ENCODE peak calls at places on chromosomes 13 and 19, in ten cellular contexts. J, T, R, X, D, I, K, Q, G and E are unnamed samples.

GRCh38 chr13:73158851-73159250 is 100.0 kb downstream of the KLF5 start:
- DNase-seq in D (no peak), X (no peak), Q (peak), G (no peak), J (no peak), T (no peak), R (no peak), K (no peak), I (peak), E (no peak)

GRCh38 chr13:65638572-65639168 is 1591.5 kb downstream of the PCDH9 start:
- DNase-seq in D (no peak), K (no peak), J (no peak), X (peak), Q (peak), I (peak), G (no peak), R (peak), T (peak), E (no peak)

GRCh38 chr19:41362143-41362847 is 1.7 kb downstream of the B9D2 start:
- DNase-seq in D (no peak), I (no peak), G (no peak), R (no peak), J (no peak), T (no peak), Q (no peak), X (no peak), K (no peak), E (no peak)

GRCh38 chr19:43798546-43799409 is 3.5 kb downstream of the LYPD5 start:
- DNase-seq in T (no peak), I (peak), X (peak), R (peak), K (peak), G (no peak), Q (no peak), D (peak), J (peak), E (no peak)

GRCh38 chr13:93959796-93960533 is 519.5 kb downstream of the DCT start:
- DNase-seq in K (no peak), Q (peak), G (no peak), R (no peak), D (no peak), J (no peak), X (no peak), I (peak), T (no peak), E (no peak)

GRCh38 chr19:54211214-54211613 is 10.6 kb downstream of the RPS9 start:
- DNase-seq in I (no peak), X (no peak), G (no peak), K (no peak), T (no peak), D (no peak), Q (no peak), R (no peak), J (no peak), E (no peak)

GRCh38 chr13:114025432-114026127 is 51.7 kb upstream of the C13orf46 start:
- DNase-seq in X (peak), R (no peak), T (peak), Q (no peak), K (no peak), J (no peak), I (peak), G (peak), D (no peak), E (no peak)

GRCh38 chr19:54399189-54399588 is 16.1 kb upstream of the TTYH1 start:
- DNase-seq in I (no peak), R (no peak), J (no peak), Q (no peak), K (no peak), X (no peak), G (no peak), T (no peak), D (no peak), E (no peak)

GRCh38 chr19:22438011-22438410 is 15.9 kb upstream of the ZNF98 start:
- DNase-seq in I (no peak), Q (no peak), K (no peak), T (no peak), G (no peak), R (no peak), J (no peak), X (no peak), D (no peak), E (no peak)

GRCh38 chr13:43579321-43579720 is 207.5 kb downstream of the ENOX1 start:
- DNase-seq in K (no peak), T (no peak), D (no peak), I (no peak), J (no peak), Q (no peak), G (no peak), R (no peak), X (no peak), E (no peak)

GRCh38 chr13:101942038-101942437 is 459.8 kb downstream of the FGF14 start:
- DNase-seq in J (peak), T (no peak), G (no peak), K (no peak), I (peak), X (peak), R (peak), Q (peak), D (no peak), E (no peak)

GRCh38 chr13:44899967-44900366 is 89.3 kb downstream of the NUFIP1 start:
- DNase-seq in X (no peak), D (no peak), R (no peak), J (no peak), T (no peak), G (no peak), Q (no peak), I (peak), K (no peak), E (no peak)

GRCh38 chr19:18746393-18747167 is 44.5 kb downstream of the COMP start:
- DNase-seq in G (no peak), Q (no peak), T (no peak), X (peak), D (no peak), K (no peak), J (no peak), I (no peak), R (no peak), E (no peak)

GRCh38 chr13:95660981-95661581 is 15.9 kb upstream of the DNAJC3 start:
- DNase-seq in G (no peak), T (no peak), X (no peak), I (peak), J (no peak), D (no peak), K (no peak), Q (peak), R (peak), E (no peak)

GRCh38 chr19:10899171-10899653 is 27.9 kb downstream of the CARM1 start:
- DNase-seq in D (no peak), I (no peak), T (no peak), R (peak), G (no peak), X (no peak), J (peak), K (no peak), Q (no peak), E (no peak)

GRCh38 chr19:32798201-32798600 is 71.4 kb downstream of the SLC7A9 start:
- DNase-seq in I (no peak), D (peak), G (no peak), R (no peak), K (no peak), J (no peak), T (no peak), X (no peak), Q (no peak), E (no peak)

GRCh38 chr19:412356-413355 is 3.7 kb upstream of the C2CD4C start:
- DNase-seq in J (no peak), Q (no peak), R (no peak), G (no peak), X (peak), T (no peak), D (peak), I (no peak), K (no peak), E (peak)

GRCh38 chr13:31747966-31748365 is 8.6 kb downstream of the RXFP2 start:
- DNase-seq in T (no peak), Q (peak), G (no peak), K (no peak), J (no peak), R (no peak), X (no peak), I (no peak), D (no peak), E (no peak)

GRCh38 chr19:53982611-53983010 is 8.8 kb upstream of the CACNG6 start:
- DNase-seq in I (peak), J (no peak), K (peak), Q (no peak), R (no peak), T (no peak), G (no peak), X (peak), D (no peak), E (no peak)

GRCh38 chr13:62130016-62130970 is 714.6 kb upstream of the PCDH20 start:
- DNase-seq in R (no peak), Q (no peak), D (no peak), X (no peak), T (no peak), K (no peak), J (no peak), G (no peak), I (no peak), E (no peak)

GRCh38 chr19:43774103-43774939 is 6.5 kb downstream of the KCNN4 start:
- DNase-seq in Q (peak), I (peak), X (peak), R (no peak), D (peak), T (no peak), J (peak), K (no peak), G (no peak), E (peak)

GRCh38 chr13:33251131-33251629 is 34.4 kb downstream of the STARD13 start:
- DNase-seq in Q (peak), R (peak), K (no peak), G (peak), I (peak), X (no peak), J (peak), T (peak), D (no peak), E (no peak)

GRCh38 chr19:52943884-52944643 is 18.6 kb downstream of the ZNF816 start:
- DNase-seq in Q (no peak), X (no peak), T (no peak), K (peak), R (no peak), G (peak), D (no peak), I (no peak), J (no peak), E (no peak)

GRCh38 chr13:89803839-89804238 is 1543.6 kb upstream of the MIR17HG start:
- DNase-seq in J (no peak), D (no peak), T (no peak), Q (no peak), G (no peak), I (no peak), K (no peak), X (no peak), R (no peak), E (no peak)

GRCh38 chr19:43628646-43629326 is 9.4 kb upstream of the ZNF428 start:
- DNase-seq in G (no peak), J (no peak), K (no peak), R (no peak), X (no peak), Q (no peak), T (no peak), I (no peak), D (no peak), E (no peak)

GRCh38 chr13:106156468-106156867 is 379.0 kb downstream of the EFNB2 start:
- DNase-seq in D (no peak), R (peak), I (peak), T (peak), Q (peak), J (no peak), G (no peak), X (no peak), K (no peak), E (no peak)

GRCh38 chr19:17865364-17866311 is 5.9 kb downstream of the RPL18A start:
- DNase-seq in K (no peak), X (no peak), G (no peak), T (no peak), R (peak), J (peak), D (no peak), Q (no peak), I (no peak), E (no peak)

GRCh38 chr13:23711355-23711754 is 141.1 kb downstream of the TNFRSF19 start:
- DNase-seq in X (no peak), I (no peak), J (no peak), D (no peak), K (no peak), Q (no peak), R (no peak), G (no peak), T (no peak), E (no peak)

GRCh38 chr13:23705578-23705977 is 135.4 kb downstream of the TNFRSF19 start:
- DNase-seq in G (no peak), I (peak), R (no peak), Q (no peak), J (no peak), X (no peak), K (no peak), D (no peak), T (no peak), E (no peak)

GRCh38 chr13:23707674-23708073 is 137.5 kb downstream of the TNFRSF19 start:
- DNase-seq in J (no peak), X (no peak), G (no peak), Q (peak), I (peak), R (no peak), D (no peak), T (no peak), K (no peak), E (no peak)

GRCh38 chr13:23710366-23710765 is 140.2 kb downstream of the TNFRSF19 start:
- DNase-seq in T (no peak), D (no peak), X (no peak), Q (no peak), K (no peak), I (no peak), J (no peak), R (no peak), G (no peak), E (no peak)

GRCh38 chr13:23709521-23709920 is 139.3 kb downstream of the TNFRSF19 start:
- DNase-seq in D (no peak), X (no peak), K (no peak), T (no peak), R (no peak), G (no peak), Q (peak), J (no peak), I (no peak), E (no peak)
- TF ChIP-seq CTCF in D (no peak), X (no peak), K (no peak), T (peak), R (no peak), G (no peak), Q (peak), J (no peak), I (no peak), E (peak)

GRCh38 chr13:29457299-29457698 is 138.2 kb downstream of the SLC7A1 start:
- DNase-seq in K (no peak), J (no peak), D (no peak), G (no peak), X (no peak), Q (peak), I (peak), T (peak), R (peak), E (no peak)

GRCh38 chr13:29456419-29456818 is 139.1 kb downstream of the SLC7A1 start:
- DNase-seq in Q (no peak), X (no peak), D (no peak), R (no peak), K (no peak), T (no peak), I (no peak), J (no peak), G (no peak), E (no peak)

GRCh38 chr13:29452773-29453574 is 142.5 kb downstream of the SLC7A1 start:
- DNase-seq in J (no peak), D (no peak), Q (no peak), X (no peak), K (no peak), G (no peak), I (no peak), T (no peak), R (no peak), E (no peak)

GRCh38 chr13:29453657-29454056 is 141.8 kb downstream of the SLC7A1 start:
- DNase-seq in G (no peak), Q (no peak), J (no peak), R (no peak), X (no peak), D (no peak), I (no peak), T (no peak), K (no peak), E (no peak)

GRCh38 chr13:29454931-29455481 is 140.5 kb downstream of the SLC7A1 start:
- DNase-seq in K (no peak), R (peak), Q (peak), J (no peak), D (no peak), T (no peak), X (no peak), G (no peak), I (peak), E (no peak)
- TF ChIP-seq CTCF in K (no peak), R (no peak), Q (peak), J (no peak), D (no peak), T (peak), X (peak), G (no peak), I (peak), E (peak)

GRCh38 chr19:48861313-48861712 is 7.1 kb downstream of the PLEKHA4 start:
- DNase-seq in J (no peak), X (no peak), D (no peak), R (no peak), T (no peak), K (no peak), Q (no peak), G (no peak), I (no peak), E (no peak)
- TF ChIP-seq CTCF in J (no peak), X (no peak), D (no peak), R (no peak), T (no peak), K (no peak), Q (no peak), G (no peak), I (no peak), E (no peak)

GRCh38 chr13:48731957-48732569 is 78.3 kb downstream of the CYSLTR2 start:
- DNase-seq in J (peak), Q (no peak), G (no peak), D (peak), K (no peak), T (no peak), X (peak), I (peak), R (no peak), E (no peak)

GRCh38 chr13:48733739-48734329 is 80.1 kb downstream of the CYSLTR2 start:
- DNase-seq in T (no peak), J (no peak), I (peak), G (no peak), K (no peak), R (no peak), D (no peak), X (no peak), Q (no peak), E (no peak)

GRCh38 chr13:48728876-48729275 is 75.1 kb downstream of the CYSLTR2 start:
- DNase-seq in R (no peak), T (no peak), Q (no peak), K (no peak), X (no peak), G (no peak), I (no peak), J (no peak), D (no peak), E (no peak)

GRCh38 chr13:48728226-48728625 is 74.5 kb downstream of the CYSLTR2 start:
- DNase-seq in J (no peak), I (no peak), Q (no peak), K (no peak), G (no peak), X (no peak), T (no peak), R (no peak), D (no peak), E (no peak)

DNA sequence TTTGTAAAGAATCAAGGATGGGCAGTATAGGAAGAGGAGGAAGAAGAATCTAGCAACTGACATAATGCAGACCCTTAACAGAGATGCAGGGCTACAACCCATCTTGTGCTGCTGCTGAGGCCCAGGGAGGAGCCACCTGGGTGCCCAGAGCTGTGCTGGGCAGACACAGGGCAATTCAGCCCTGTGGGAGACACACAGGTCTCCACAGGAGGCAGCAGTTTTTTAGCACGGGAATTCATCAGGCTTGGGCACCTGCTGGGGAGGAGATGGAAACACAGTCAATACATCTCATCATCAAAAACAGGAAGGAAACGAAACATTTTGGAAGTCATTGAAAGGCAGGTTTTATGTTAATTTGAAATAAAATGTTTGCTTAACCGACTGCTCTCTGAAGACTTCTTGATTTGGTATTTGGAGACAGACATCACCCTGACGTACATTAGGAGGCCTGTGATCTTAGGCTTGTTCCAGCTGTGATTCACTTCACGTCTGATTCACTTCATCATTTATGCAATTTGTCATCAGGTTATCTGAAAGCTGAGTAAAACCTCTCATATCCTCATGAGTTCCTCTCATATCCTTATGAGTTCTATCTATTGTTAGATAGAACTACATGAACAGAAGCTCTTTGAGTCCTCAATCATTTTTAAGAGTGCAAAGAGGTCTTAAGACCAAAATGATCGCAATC is 77.4 kb downstream of the CYSLTR2 start:
- DNase-seq in X (no peak), T (no peak), I (peak), Q (no peak), D (no peak), R (peak), J (no peak), K (no peak), G (no peak), E (no peak)
- TF ChIP-seq CTCF in X (no peak), T (no peak), I (no peak), Q (no peak), D (peak), R (no peak), J (no peak), K (no peak), G (no peak), E (no peak)

GRCh38 chr19:13240312-13241022 is 90.3 kb downstream of the IER2 start:
- DNase-seq in G (no peak), J (no peak), K (no peak), D (no peak), Q (no peak), X (no peak), R (no peak), I (no peak), T (no peak), E (no peak)
- TF ChIP-seq CTCF in G (no peak), J (no peak), K (no peak), D (no peak), Q (no peak), X (no peak), R (no peak), I (no peak), T (no peak), E (no peak)

GRCh38 chr19:8500158-8500557 is 2.3 kb downstream of the PRAM1 start:
- DNase-seq in I (peak), Q (no peak), G (no peak), K (no peak), T (no peak), X (no peak), D (no peak), J (no peak), R (no peak), E (no peak)
- TF ChIP-seq CTCF in I (no peak), Q (no peak), G (no peak), K (no peak), T (no peak), X (no peak), D (no peak), J (no peak), R (no peak), E (no peak)

DNA sequence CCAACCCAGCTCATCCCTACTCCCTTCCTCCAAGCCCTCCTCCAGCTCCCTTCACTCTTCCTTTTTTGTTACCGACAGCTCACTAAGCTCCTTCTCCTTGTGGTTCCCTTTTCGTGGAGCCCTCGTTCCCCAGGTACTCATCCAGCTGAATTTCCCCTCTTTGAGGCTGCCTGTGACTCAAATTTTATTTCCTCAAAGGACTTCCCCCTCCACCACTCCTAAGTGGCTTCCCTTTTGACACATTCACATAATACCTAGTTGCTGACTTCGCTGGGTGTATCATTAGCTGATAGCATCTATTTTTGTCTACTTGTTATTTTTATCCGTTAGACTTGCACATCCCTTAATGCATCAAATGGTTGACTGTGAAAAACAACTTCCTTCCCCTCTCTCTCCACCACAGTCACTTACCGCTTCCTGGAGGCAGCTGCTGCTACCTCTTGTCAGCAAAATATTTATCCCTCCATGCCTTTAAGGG is 14.5 kb downstream of the FFAR2 start:
- DNase-seq in Q (peak), G (no peak), D (no peak), J (no peak), X (no peak), I (no peak), K (no peak), T (no peak), R (no peak), E (no peak)
- TF ChIP-seq CTCF in Q (no peak), G (no peak), D (no peak), J (no peak), X (no peak), I (no peak), K (no peak), T (no peak), R (no peak), E (no peak)

GRCh38 chr13:64158910-64159309 is 2743.3 kb upstream of the PCDH20 start:
- DNase-seq in X (no peak), R (peak), D (no peak), Q (peak), T (no peak), I (peak), G (no peak), J (no peak), K (no peak), E (no peak)

DNA sequence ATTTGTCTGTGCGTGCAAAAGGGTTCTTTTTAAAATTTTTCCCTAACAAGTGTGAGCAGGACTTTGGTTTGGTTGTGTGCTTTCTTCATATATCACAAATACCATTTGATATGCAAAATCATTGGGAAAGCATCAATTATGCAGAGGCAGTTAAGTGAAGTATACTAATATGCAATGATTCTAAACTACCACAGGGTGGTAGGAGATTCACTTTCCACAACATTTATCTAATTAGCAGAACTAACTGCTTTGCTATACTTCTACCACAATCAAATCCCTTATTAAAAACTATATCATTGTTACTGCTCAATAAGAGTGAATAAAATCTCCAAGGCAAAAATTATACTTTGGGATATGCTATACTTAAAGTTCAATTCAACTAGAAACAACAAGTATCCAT is 2738.9 kb upstream of the PCDH20 start:
- DNase-seq in I (peak), K (no peak), J (no peak), X (no peak), Q (peak), R (no peak), T (peak), G (no peak), D (no peak), E (no peak)
- TF ChIP-seq CTCF in I (peak), K (no peak), J (no peak), X (no peak), Q (peak), R (peak), T (no peak), G (no peak), D (no peak), E (peak)